ENCODE peak calls at places on chromosome 21, in five cellular contexts. T, E, P, M and L are unnamed samples.

GRCh38 chr21:36707763-36708511 is 9.0 kb downstream of the SIM2 start:
- DNase-seq in T (no peak), M (peak; percentile 45), P (no peak), E (peak; percentile 34), L (no peak)

GRCh38 chr21:27571706-27572105 is 604.8 kb upstream of the ADAMTS5 start:
- DNase-seq in M (no peak), T (peak; percentile 20), E (no peak), P (no peak), L (no peak)

GRCh38 chr21:30395731-30396130 is at the start of gene KRTAP13-1:
- DNase-seq in T (no peak), M (no peak), E (no peak), P (no peak), L (no peak)

GRCh38 chr21:46424062-46424591 is 34.6 kb upstream of the DIP2A start:
- DNase-seq in P (no peak), T (no peak), E (no peak), M (no peak), L (no peak)

GRCh38 chr21:27040738-27041137 is 73.8 kb upstream of the ADAMTS5 start:
- DNase-seq in M (no peak), T (no peak), E (no peak), P (no peak), L (no peak)

GRCh38 chr21:27269646-27270045 is 302.8 kb upstream of the ADAMTS5 start:
- DNase-seq in E (no peak), M (no peak), T (peak; percentile 69), P (no peak), L (no peak)

GRCh38 chr21:26966360-26966977 is 419 bp downstream of the ADAMTS5 start:
- DNase-seq in P (no peak), E (no peak), T (no peak), M (no peak), L (no peak)

GRCh38 chr21:15134711-15135110 is 69.9 kb upstream of the NRIP1 start:
- DNase-seq in E (peak; percentile 58), M (no peak), T (no peak), P (no peak), L (no peak)

GRCh38 chr21:27581168-27581567 is 614.3 kb upstream of the ADAMTS5 start:
- DNase-seq in E (no peak), P (no peak), M (no peak), T (no peak), L (no peak)

GRCh38 chr21:44907966-44908364 is 12.7 kb downstream of the ITGB2 start:
- DNase-seq in T (no peak), P (no peak), M (no peak), E (no peak), L (peak; percentile 93)

GRCh38 chr21:37415938-37416337 is 49.4 kb downstream of the DYRK1A start:
- DNase-seq in P (no peak), T (no peak), E (no peak), M (no peak), L (no peak)

GRCh38 chr21:36316872-36317484 is 3.0 kb upstream of the MORC3 start:
- DNase-seq in P (no peak), T (no peak), E (peak; percentile 34), M (no peak), L (no peak)

GRCh38 chr21:21714396-21714795 is 716.2 kb downstream of the NCAM2 start:
- DNase-seq in M (no peak), E (no peak), P (no peak), T (peak; percentile 24), L (no peak)

GRCh38 chr21:46005481-46005881 is 23.9 kb downstream of the COL6A1 start:
- DNase-seq in P (peak; percentile 8), T (no peak), E (peak; percentile 43), M (peak; percentile 35), L (peak; percentile 74)

GRCh38 chr21:44375281-44375651 is 21.8 kb downstream of the TRPM2 start:
- DNase-seq in M (no peak), E (peak; percentile 83), P (no peak), T (no peak), L (peak; percentile 66)

GRCh38 chr21:29849735-29850176 is 90.0 kb downstream of the GRIK1 start:
- DNase-seq in M (no peak), T (peak; percentile 15), P (peak; percentile 65), E (peak; percentile 75), L (no peak)

GRCh38 chr21:46221664-46222435 is 6.7 kb downstream of the LSS start:
- DNase-seq in P (no peak), M (peak; percentile 24), T (no peak), E (no peak), L (no peak)

GRCh38 chr21:17738171-17738953 is 80.8 kb downstream of the C21orf91 start:
- DNase-seq in P (no peak), E (no peak), M (peak; percentile 67), T (no peak), L (no peak)

GRCh38 chr21:44874497-44875331 is 1.2 kb upstream of the PTTG1IP start:
- DNase-seq in E (peak; percentile 76), M (peak; percentile 68), T (no peak), P (peak; percentile 70), L (peak; percentile 77)

GRCh38 chr21:17911628-17912027 is 92.5 kb upstream of the C21orf91 start:
- DNase-seq in M (no peak), T (no peak), P (no peak), E (no peak), L (no peak)

GRCh38 chr21:38920631-38921398 is 115.1 kb downstream of the ETS2 start:
- DNase-seq in P (no peak), E (peak; percentile 19), T (peak; percentile 34), M (no peak), L (no peak)

GRCh38 chr21:38402291-38402690 is 96.0 kb downstream of the ERG start:
- DNase-seq in E (no peak), P (no peak), T (no peak), M (no peak), L (no peak)

GRCh38 chr21:17829472-17829871 is 10.3 kb upstream of the C21orf91 start:
- DNase-seq in T (peak; percentile 27), P (no peak), E (no peak), M (no peak), L (no peak)

GRCh38 chr21:27314096-27314495 is 347.2 kb upstream of the ADAMTS5 start:
- DNase-seq in E (no peak), T (no peak), M (no peak), P (no peak), L (no peak)

GRCh38 chr21:18877932-18878331 is 474.3 kb upstream of the TMPRSS15 start:
- DNase-seq in T (no peak), P (no peak), E (no peak), M (no peak), L (no peak)

GRCh38 chr21:44433791-44434567 is 21.3 kb upstream of the LRRC3 start:
- DNase-seq in E (peak; percentile 38), T (no peak), P (peak; percentile 5), M (peak; percentile 49), L (peak; percentile 21)

GRCh38 chr21:45482899-45483821 is 59.1 kb downstream of the SLC19A1 start:
- DNase-seq in M (no peak), E (no peak), P (no peak), T (no peak), L (peak; percentile 86)

GRCh38 chr21:20661221-20661620 is 337.0 kb upstream of the NCAM2 start:
- DNase-seq in E (no peak), P (no peak), T (no peak), M (no peak), L (no peak)
- H3K27ac ChIP-seq in E (no peak overlapping the region), P (no peak overlapping the region), T (no peak overlapping the region), M (no peak overlapping the region), L (no peak overlapping the region)

GRCh38 chr21:40511976-40512375 is 335.0 kb downstream of the DSCAM start:
- DNase-seq in P (no peak), E (no peak), T (no peak), M (no peak), L (no peak)

GRCh38 chr21:40507978-40508377 is 339.0 kb downstream of the DSCAM start:
- DNase-seq in E (no peak), P (peak; percentile 17), T (no peak), M (no peak), L (no peak)

GRCh38 chr21:40516336-40516735 is 330.6 kb downstream of the DSCAM start:
- DNase-seq in T (no peak), E (no peak), P (no peak), M (no peak), L (no peak)

DNA sequence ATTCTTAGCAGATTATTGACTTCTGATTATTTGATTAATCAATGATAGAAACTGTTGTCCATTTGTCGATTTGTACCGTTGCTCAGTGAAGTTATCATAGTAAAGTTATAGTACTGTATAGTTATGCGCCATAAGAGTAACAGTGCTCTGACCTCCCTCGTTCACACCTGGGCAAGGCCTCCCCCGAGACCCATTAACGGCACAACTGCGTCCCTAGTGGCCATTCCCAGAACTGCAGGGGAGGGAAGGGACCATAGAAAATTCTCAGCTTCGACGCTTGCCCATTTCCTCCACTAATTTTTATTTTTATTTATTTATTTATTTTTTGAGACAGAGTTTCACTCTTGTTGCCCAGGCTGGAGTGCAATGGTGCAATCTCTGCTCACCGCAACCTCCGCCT is 334.4 kb downstream of the DSCAM start:
- DNase-seq in M (no peak), E (no peak), T (no peak), P (no peak), L (no peak)
- TF ChIP-seq CTCF in M (peak; percentile 12), E (no peak), T (peak; percentile 30), P (peak; percentile 19), L (peak; percentile 22)

DNA sequence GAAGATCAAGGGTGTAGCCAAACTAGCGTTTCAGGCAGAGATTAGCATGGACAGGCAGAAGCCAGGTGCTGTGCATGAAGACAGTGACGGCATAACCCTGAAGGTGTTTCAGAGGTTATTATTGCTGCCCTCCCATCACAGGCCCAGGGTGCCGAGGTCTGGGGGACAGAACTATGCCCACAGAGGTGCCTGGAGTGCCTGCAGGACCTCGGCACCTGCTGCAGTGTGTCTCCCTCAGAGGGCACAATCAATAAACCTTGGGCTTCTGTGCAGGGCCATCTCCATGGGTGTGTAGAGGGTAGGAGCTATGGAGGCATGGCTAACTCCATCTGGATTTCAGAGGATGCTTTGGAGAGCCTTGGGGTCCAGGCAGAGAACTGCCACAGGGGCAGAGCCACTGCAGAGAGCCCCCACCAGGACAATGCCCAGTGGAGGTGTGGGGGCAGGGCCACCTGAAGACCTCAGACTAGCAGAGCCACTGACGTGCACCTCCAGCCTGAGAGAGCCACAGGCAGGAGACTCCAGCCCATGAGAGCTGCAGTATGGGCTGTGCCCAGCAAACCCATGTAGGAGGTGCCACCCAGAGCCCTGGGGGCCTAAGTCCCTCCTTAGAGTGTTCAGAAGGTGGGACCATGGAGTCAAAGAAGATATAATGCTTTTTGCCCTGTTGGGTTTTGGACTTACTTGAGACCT is 5.7 kb upstream of the ABCG1 start:
- DNase-seq in P (no peak), T (no peak), E (peak; percentile 39), M (no peak), L (no peak)
- H3K27me3 ChIP-seq in P (no peaks in the 10 kb centered on the region), T (peaks cover 16% of the 10 kb centered on the region), E (no peaks in the 10 kb centered on the region), M (no peaks in the 10 kb centered on the region), L (no peaks in the 10 kb centered on the region)

GRCh38 chr21:34517491-34518245 is 5.7 kb upstream of the KCNE1 start:
- DNase-seq in E (no peak), M (no peak), P (no peak), T (no peak), L (no peak)
- H3K27ac ChIP-seq in E (no peak overlapping the region), M (peak overlapping the region; percentile 67), P (no peak overlapping the region), T (no peak overlapping the region), L (no peak overlapping the region)